ENCODE peak calls at places on chromosomes 3 and 15, in eight cellular contexts. L is transverse colon, C is type B pancreatic cell, A is mucosa of descending colon, P is GM10248, V is astrocyte, R is psoas muscle, N is Calu3. F is an unnamed sample.

GRCh38 chr15:47384316-47384715 is 333.0 kb upstream of the SEMA6D start:
- DNase-seq in V (peak), L (no peak), P (no peak), N (no peak), C (no peak), A (peak), R (no peak), F (no peak)

GRCh38 chr3:141425523-141426233 is 57.4 kb downstream of the ZBTB38 start:
- DNase-seq in V (peak), P (no peak), L (no peak), A (peak), R (no peak), C (peak), N (peak), F (no peak)

GRCh38 chr3:11819146-11819545 is 27.5 kb downstream of the TAMM41 start:
- DNase-seq in R (no peak), N (no peak), L (no peak), V (no peak), P (no peak), A (no peak), C (no peak), F (no peak)

GRCh38 chr3:49119439-49119838 is 1.2 kb downstream of the USP19 start:
- DNase-seq in N (no peak), R (peak), A (no peak), L (no peak), V (peak), P (no peak), C (no peak), F (no peak)

GRCh38 chr3:87792532-87793321 is 266.1 kb downstream of the CGGBP1 start:
- DNase-seq in L (no peak), R (no peak), V (no peak), N (peak), P (no peak), A (no peak), C (peak), F (peak)

GRCh38 chr3:31361391-31362273 is 171.1 kb upstream of the STT3B start:
- DNase-seq in P (no peak), C (no peak), L (no peak), N (no peak), A (no peak), V (peak), R (no peak), F (no peak)

GRCh38 chr15:63909819-63910437 is 76.2 kb upstream of the HERC1 start:
- DNase-seq in C (no peak), R (no peak), A (peak), V (peak), N (no peak), L (no peak), P (no peak), F (no peak)

GRCh38 chr3:126954141-126954845 is 28.6 kb upstream of the PLXNA1 start:
- DNase-seq in P (peak), A (no peak), L (no peak), C (no peak), R (peak), N (no peak), V (no peak), F (no peak)

GRCh38 chr3:197989651-197990050 is 29.6 kb downstream of the LMLN start:
- DNase-seq in P (no peak), N (no peak), L (no peak), V (no peak), R (no peak), C (no peak), A (no peak), F (no peak)

GRCh38 chr3:126352476-126353454 is 4.4 kb downstream of the KLF15 start:
- DNase-seq in C (no peak), A (no peak), V (no peak), R (peak), L (peak), P (no peak), N (no peak), F (no peak)

GRCh38 chr15:68775671-68776476 is 44.8 kb downstream of the ANP32A start:
- DNase-seq in P (no peak), C (peak), A (peak), R (peak), N (no peak), L (peak), V (peak), F (no peak)

GRCh38 chr3:46665763-46666470 is 27.6 kb downstream of the ALS2CL start:
- DNase-seq in N (no peak), R (peak), A (no peak), L (no peak), P (no peak), C (no peak), V (no peak), F (no peak)

GRCh38 chr3:88707837-88708236 is 399.6 kb upstream of the EPHA3 start:
- DNase-seq in R (no peak), L (no peak), P (no peak), C (no peak), V (no peak), A (no peak), N (no peak), F (no peak)

DNA sequence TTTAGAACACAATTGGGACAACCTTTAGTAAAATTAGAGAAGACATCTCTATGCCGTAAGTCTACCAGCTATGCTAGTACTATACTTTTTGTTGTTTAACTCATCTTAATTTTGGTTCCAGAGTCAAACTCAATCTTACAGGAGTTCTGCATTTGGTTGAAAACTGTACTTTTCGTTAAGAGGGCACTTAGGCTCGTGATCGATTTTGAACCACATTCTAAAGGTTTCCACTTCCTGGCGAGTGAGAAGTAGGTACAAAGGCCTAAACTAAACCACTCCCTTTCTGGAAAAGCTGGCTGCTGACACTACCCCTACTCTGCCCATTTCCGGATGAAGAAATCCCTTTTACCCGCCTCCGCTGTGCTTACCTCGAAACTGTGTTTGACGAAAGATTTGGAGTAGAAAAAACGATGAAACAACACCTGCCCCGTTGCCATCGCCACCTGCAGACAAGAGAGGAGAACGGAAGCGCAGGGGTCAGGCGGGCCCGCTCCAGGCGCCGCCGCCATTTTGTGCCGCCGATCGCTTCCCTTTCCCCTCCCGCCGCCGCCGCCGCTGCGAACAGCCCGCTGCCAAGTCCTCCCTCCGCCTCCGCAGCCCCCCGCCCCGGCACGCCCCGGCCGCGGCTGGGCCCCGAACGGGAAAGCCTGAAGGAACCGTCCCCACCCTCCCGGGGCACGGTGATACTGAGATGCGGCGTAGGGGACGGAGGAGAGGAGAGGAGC is 748 bp downstream of the CCNL1 start:
- DNase-seq in R (peak), A (peak), V (peak), P (peak), L (peak), N (peak), C (peak), F (peak)
- TF ChIP-seq CTCF in R (peak), A (no peak), V (no peak), P (peak), L (peak), N (no peak), C (peak), F (no peak)

DNA sequence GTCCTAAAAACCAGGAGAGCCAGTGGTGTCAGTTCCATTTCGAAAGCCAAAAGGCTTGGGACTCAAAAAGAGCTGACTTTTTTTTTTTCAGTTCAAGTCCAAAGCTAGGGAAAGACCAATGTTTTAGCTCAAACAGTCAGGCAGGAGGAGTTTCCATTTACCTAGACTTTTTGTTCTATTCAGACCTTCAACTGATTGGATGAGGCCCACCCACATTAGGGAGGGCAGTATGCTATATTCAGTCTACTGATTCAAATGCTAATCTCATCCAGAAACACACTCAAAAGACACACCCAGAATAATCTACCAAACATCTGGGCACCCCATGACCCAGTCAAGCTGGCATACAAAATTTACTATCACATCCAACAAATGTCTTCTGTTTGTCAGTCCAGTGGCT is 374.0 kb downstream of the KCNH8 start:
- DNase-seq in P (no peak), V (no peak), R (no peak), C (no peak), L (no peak), N (no peak), A (no peak), F (no peak)
- TF ChIP-seq CTCF in P (no peak), V (no peak), R (no peak), C (no peak), L (no peak), N (no peak), A (no peak), F (no peak)

DNA sequence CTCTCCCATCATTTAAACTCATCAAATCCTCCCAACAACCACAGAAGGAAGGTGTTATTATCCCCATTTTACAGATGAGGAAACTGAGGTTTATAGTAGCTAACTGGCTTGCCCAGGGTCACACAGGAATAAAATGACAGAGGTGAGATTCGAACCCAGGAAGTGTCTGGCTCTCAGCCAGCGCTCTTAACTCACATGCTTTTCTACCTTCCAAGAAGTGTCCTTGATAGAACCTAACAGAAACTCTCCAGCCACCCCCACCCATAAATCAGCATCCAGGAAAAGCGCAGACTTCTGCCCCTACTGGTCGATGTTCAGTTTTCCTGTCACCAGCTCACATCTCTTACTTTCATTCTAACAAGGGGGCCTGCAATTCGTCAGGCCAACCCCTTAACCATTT is 51.7 kb downstream of the SPATA12 start:
- DNase-seq in A (no peak), N (peak), V (no peak), P (peak), R (no peak), L (no peak), C (no peak), F (no peak)
- TF ChIP-seq CTCF in A (no peak), N (no peak), V (peak), P (peak), R (no peak), L (no peak), C (peak), F (no peak)

GRCh38 chr3:51711352-51712019 is 4.6 kb downstream of the GRM2 start:
- DNase-seq in N (no peak), V (no peak), R (no peak), P (no peak), A (no peak), L (no peak), C (no peak), F (no peak)

GRCh38 chr3:51709675-51710074 is 2.8 kb downstream of the GRM2 start:
- DNase-seq in C (no peak), N (no peak), L (no peak), P (no peak), V (no peak), R (no peak), A (no peak), F (no peak)

GRCh38 chr3:51712020-51712385 is 5.1 kb downstream of the GRM2 start:
- DNase-seq in P (no peak), L (no peak), V (no peak), R (no peak), A (no peak), C (no peak), N (no peak), F (no peak)

GRCh38 chr3:51712511-51712931 is 5.7 kb downstream of the GRM2 start:
- DNase-seq in N (no peak), L (no peak), P (no peak), R (no peak), A (no peak), C (no peak), V (no peak), F (no peak)

DNA sequence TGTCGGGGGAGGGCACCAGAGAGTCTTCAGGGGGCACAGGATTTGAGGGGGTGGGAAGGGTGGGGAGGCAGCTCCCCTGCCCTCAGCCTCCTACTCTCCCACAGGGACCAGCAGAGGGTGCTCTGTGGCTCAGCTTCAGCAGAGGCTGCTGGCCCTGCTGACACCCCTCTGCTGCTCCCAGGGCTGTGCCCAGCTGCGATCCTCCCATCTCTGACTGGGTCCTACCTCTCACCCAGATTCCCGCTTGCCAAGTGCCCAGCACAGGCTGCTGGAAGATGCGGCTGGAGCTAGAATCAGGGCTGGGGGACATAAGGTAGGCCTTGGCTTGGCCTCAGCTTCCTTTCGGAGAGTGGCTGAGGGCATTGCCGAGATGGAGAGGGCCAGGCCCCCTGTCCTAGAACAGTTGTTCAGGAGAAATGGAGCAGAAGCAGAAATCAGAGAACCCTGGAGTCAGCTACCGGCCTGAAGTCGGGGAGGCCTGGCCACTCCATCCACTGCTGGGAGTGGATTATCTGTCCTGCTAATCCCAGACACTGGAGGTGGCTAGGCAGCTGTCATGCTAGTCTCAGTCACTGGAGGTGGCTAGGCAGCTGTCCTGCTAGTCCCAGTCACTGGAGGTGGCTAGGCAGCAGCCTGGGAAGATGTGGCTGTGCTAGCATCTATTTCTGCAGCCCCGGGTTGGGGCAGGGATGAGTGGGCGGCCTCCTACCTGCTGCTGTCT is 3.9 kb downstream of the GRM2 start:
- DNase-seq in L (peak), P (no peak), A (no peak), R (peak), C (no peak), N (peak), V (no peak), F (no peak)
- TF ChIP-seq CTCF in L (no peak), P (no peak), A (no peak), R (no peak), C (no peak), N (no peak), V (no peak), F (no peak)